ENCODE peak calls at places on chromosomes 2 and 18, in ten cellular contexts. S is A549, U is lower leg skin, X is thyroid gland, W is uterus, Y is H1, Z is HCT116, C is K562, L is body of pancreas, M is heart left ventricle. P is an unnamed sample.
A peak's percentile ranks its signal among the peaks of the same experiment; 100 is the strongest.

GRCh38 chr18:61949946-61950345 is 57.1 kb upstream of the RNF152 start:
- DNase-seq in X (no peak), L (no peak), M (no peak), C (no peak), Z (no peak), Y (no peak), U (no peak), S (no peak), W (peak; percentile 63), P (peak; percentile 64)

GRCh38 chr2:239370403-239370802 is 30.4 kb downstream of the HDAC4 start:
- DNase-seq in Y (no peak), X (no peak), U (peak; percentile 74), S (no peak), Z (no peak), M (no peak), C (no peak), L (peak; percentile 6), W (no peak), P (no peak)

GRCh38 chr18:63820694-63821093 is 45.5 kb downstream of the SERPINB7 start:
- DNase-seq in M (no peak), W (no peak), L (no peak), Z (no peak), X (no peak), Y (no peak), U (no peak), S (no peak), C (no peak), P (peak; percentile 82)

GRCh38 chr18:10727477-10727876 is 201.7 kb downstream of the NAPG start:
- DNase-seq in W (no peak), S (no peak), C (no peak), U (no peak), X (no peak), L (no peak), Y (no peak), M (no peak), Z (no peak), P (no peak)

GRCh38 chr2:199704358-199705238 is 146.4 kb downstream of the FTCDNL1 start:
- DNase-seq in C (peak; percentile 41), W (no peak), Z (peak; percentile 36), U (no peak), S (peak; percentile 40), M (no peak), X (peak; percentile 27), L (peak; percentile 24), Y (peak; percentile 59), P (no peak)

GRCh38 chr18:74064510-74064909 is 83.1 kb downstream of the FBXO15 start:
- DNase-seq in X (no peak), S (no peak), C (no peak), W (no peak), Z (no peak), Y (no peak), L (no peak), M (no peak), U (no peak), P (no peak)

GRCh38 chr2:31110998-31111397 is 27.2 kb downstream of the GALNT14 start:
- DNase-seq in C (no peak), X (no peak), M (no peak), Z (no peak), S (no peak), W (no peak), U (no peak), Y (no peak), L (no peak), P (peak; percentile 50)

GRCh38 chr18:24725644-24726043 is 265.2 kb downstream of the HRH4 start:
- DNase-seq in Z (no peak), U (no peak), C (no peak), X (no peak), L (no peak), W (no peak), Y (no peak), S (no peak), M (no peak), P (peak; percentile 53)

GRCh38 chr2:127404466-127405251 is 13.6 kb upstream of the PROC start:
- DNase-seq in L (no peak), X (no peak), M (no peak), Y (no peak), W (no peak), Z (no peak), C (no peak), U (no peak), S (no peak), P (peak; percentile 75)

DNA sequence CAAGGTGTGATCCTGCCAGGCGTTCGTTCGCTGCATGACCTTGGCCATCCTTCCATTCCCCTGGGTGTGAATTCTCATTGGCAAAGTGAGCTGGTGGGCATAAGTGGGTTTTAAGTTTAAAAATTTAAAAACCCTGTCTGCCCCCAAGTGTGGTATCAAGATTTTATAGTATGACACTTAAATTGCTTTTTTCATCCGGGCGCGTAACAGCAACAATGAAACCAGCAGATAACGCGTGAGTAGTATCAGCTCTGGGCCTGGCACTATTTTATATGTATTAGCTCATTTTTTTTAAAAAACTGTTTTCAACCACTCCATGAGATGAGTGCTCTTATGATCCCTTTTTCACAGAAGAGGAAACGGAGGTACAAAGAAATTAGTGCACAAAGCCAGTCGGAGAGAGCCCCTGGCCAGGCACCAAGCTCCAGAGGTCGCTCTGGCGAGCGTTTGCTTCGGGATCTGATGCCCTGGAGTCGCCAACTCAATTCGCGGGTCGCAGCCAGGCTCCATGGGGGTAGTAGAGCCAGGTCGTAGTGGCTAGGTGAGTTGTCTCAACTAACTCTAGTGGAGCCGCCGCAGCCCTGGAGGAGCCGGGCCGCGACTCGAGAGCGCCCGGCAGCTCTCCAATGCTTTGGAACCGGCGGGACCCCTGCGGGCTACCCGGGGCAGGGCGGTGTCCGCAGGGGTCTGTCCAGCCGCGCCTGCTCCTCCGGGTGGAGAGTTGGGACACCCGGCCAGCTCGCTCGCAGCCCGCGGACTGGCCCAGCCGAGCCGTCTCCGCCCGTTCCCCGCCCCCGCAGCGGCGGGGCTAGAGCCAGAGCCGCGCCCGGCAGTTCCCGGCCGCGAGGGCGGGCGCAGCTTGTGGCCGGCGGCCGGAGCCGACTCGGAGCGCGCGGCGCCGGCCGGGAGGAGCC is at the start of gene IL1R1:
- DNase-seq in M (peak; percentile 88), W (peak; percentile 70), X (peak; percentile 84), L (peak; percentile 81), U (peak; percentile 95), Z (no peak), Y (peak; percentile 74), C (peak; percentile 79), S (peak; percentile 67), P (no peak)
- TF ChIP-seq POLR2A in M (peak; percentile 78), W (peak; percentile 75), X (peak; percentile 31), L (peak; percentile 72), U (no peak), Z (peak; percentile 48), Y (peak; percentile 39), C (no peak), S (peak; percentile 37), P (peak; percentile 61)

GRCh38 chr18:76492669-76493212 is 2.3 kb downstream of the ZNF516 start:
- DNase-seq in Z (peak; percentile 97), C (peak; percentile 82), Y (peak; percentile 100), S (peak; percentile 90), M (peak; percentile 100), W (peak; percentile 100), L (peak; percentile 98), X (peak; percentile 99), U (peak; percentile 100), P (peak; percentile 99)

GRCh38 chr18:76493213-76494107 is 1.6 kb downstream of the ZNF516 start:
- DNase-seq in X (no peak), Y (no peak), M (no peak), C (peak; percentile 8), W (peak; percentile 69), Z (no peak), L (no peak), S (peak; percentile 54), U (no peak), P (no peak)

GRCh38 chr18:76491436-76491800 is 3.6 kb downstream of the ZNF516 start:
- DNase-seq in S (peak; percentile 28), Z (no peak), C (no peak), L (peak; percentile 80), M (peak; percentile 87), U (peak; percentile 92), W (peak; percentile 84), X (peak; percentile 84), Y (no peak), P (no peak)

GRCh38 chr18:76490701-76491171 is 4.3 kb downstream of the ZNF516 start:
- DNase-seq in L (peak; percentile 81), M (peak; percentile 60), W (peak; percentile 70), Z (no peak), X (peak; percentile 76), C (no peak), U (peak; percentile 94), S (peak; percentile 13), Y (no peak), P (peak; percentile 92)

DNA sequence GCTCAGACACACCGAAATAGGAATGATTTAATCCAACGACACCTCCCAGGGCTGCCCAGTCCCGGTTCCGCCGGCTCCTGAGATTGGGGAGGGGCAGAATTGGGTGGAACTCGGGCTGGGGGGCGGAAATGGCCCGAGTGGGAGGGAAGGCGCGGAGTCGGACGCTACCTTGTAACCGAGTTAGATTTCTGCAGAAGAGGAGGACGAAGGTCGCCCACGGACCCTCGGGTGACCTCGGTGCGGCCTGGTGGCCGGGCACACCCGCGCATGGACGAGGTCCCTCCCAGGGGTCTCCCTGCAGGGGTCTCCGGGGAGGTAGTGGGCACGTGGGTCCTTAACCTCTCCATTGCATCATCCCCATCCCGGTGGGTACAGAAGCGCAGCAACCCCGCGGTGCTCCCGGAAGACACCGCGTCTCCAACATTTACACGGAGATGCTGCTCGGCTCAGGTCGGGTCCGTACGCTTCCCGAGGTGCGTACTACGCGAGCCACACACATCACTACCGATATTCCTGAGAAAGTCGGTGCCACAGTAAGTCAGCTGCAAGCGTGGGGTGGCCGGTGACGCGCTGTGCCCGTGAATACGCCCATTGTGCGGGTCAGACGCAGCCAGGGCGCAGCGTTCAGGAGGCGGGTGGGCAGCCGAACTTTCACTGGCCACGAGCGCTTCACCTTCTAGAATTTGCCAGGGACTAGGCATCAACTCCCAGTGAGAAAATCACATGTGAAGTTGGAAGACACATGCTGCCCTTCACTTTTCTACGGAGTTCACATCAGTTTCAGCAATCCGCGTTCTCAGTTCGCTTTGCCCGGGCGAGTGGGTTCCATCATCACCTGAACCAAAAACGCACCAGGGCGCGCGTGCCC is 3.0 kb downstream of the ZNF516 start:
- DNase-seq in M (no peak), U (peak; percentile 93), W (peak; percentile 50), C (no peak), S (peak; percentile 26), Z (no peak), L (peak; percentile 45), X (peak; percentile 53), Y (peak; percentile 81), P (no peak)
- TF ChIP-seq POLR2A in M (no peak), U (no peak), W (no peak), C (no peak), S (no peak), Z (peak; percentile 0), L (no peak), X (no peak), Y (no peak), P (no peak)

DNA sequence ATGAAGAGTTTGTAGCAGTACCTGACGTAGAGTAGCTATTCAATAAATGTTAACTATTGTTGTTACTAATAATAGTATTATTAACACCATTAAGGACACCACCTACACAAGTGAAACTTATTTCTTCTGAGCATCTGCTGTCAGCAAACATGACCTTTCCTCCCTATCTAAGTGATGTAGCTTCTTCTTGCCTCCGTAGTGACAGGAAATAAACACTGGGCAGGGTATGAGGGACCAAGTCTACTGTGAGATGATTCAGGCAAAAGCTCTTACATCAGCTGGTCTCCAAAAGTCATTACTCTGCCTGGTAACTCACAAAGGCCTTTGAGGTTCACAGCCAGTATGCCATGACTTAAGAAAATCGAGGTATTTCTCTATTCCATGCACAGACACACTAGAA is 750.5 kb downstream of the CPS1 start:
- DNase-seq in X (no peak), Y (no peak), S (no peak), Z (no peak), U (no peak), W (no peak), L (no peak), C (no peak), M (no peak), P (no peak)
- TF ChIP-seq POLR2A in X (no peak), Y (no peak), S (no peak), Z (no peak), U (no peak), W (no peak), L (no peak), C (no peak), M (no peak), P (no peak)

GRCh38 chr2:112627060-112628040 is 18.4 kb upstream of the SLC20A1 start:
- DNase-seq in C (peak; percentile 53), S (peak; percentile 52), X (no peak), W (peak; percentile 66), Z (no peak), U (no peak), M (peak; percentile 63), L (peak; percentile 29), Y (no peak), P (no peak)
- TF ChIP-seq POLR2A in C (no peak), S (no peak), X (no peak), W (peak; percentile 39), Z (no peak), U (no peak), M (peak; percentile 32), L (no peak), Y (no peak), P (no peak)